ENCODE peak calls at places on chromosomes 6 and 20, in ten cellular contexts. R is uterus, G is RWPE1, V is astrocyte, W is esophagus squamous epithelium, P is cardiac fibroblast, C is heart left ventricle, Q is foreskin fibroblast, Y is lower leg skin, H is kidney epithelial cell. M is an unnamed sample.

GRCh38 chr20:53829706-53830521 is 236.3 kb upstream of the ZNF217 start:
- DNase-seq in R (no peak), G (peak), V (peak), W (no peak), P (peak), C (no peak), Q (peak), Y (no peak), H (no peak), M (peak)

GRCh38 chr20:43220612-43221011 is 30.9 kb upstream of the PTPRT start:
- DNase-seq in R (no peak), G (no peak), V (peak), W (no peak), P (peak), C (no peak), Q (no peak), Y (no peak), H (no peak), M (no peak)

GRCh38 chr20:8798505-8798904 is 270.4 kb upstream of the PLCB4 start:
- DNase-seq in R (no peak), G (no peak), V (peak), W (no peak), P (peak), C (peak), Q (peak), Y (no peak), H (no peak), M (no peak)

GRCh38 chr6:25842526-25842925 is 10.7 kb upstream of the SLC17A1 start:
- DNase-seq in R (no peak), G (no peak), V (no peak), W (no peak), P (no peak), C (no peak), Q (no peak), Y (no peak), H (no peak), M (peak)

GRCh38 chr6:107657755-107658461 is 166.2 kb downstream of the SCML4 start:
- DNase-seq in R (peak), G (no peak), V (peak), W (peak), P (peak), C (peak), Q (peak), Y (no peak), H (peak), M (peak)

GRCh38 chr20:11807070-11807741 is 110.5 kb upstream of the BTBD3 start:
- DNase-seq in R (no peak), G (peak), V (peak), W (no peak), P (peak), C (no peak), Q (peak), Y (no peak), H (no peak), M (no peak)

GRCh38 chr20:18316166-18316565 is 27.8 kb downstream of the ZNF133 start:
- DNase-seq in R (no peak), G (no peak), V (no peak), W (no peak), P (no peak), C (no peak), Q (no peak), Y (no peak), H (no peak), M (no peak)

GRCh38 chr20:35954907-35955251 is 577 bp upstream of the SCAND1 start:
- DNase-seq in R (no peak), G (peak), V (peak), W (no peak), P (peak), C (no peak), Q (peak), Y (no peak), H (no peak), M (peak)

GRCh38 chr20:24773751-24774201 is 175.3 kb upstream of the CST7 start:
- DNase-seq in R (no peak), G (peak), V (peak), W (no peak), P (peak), C (no peak), Q (peak), Y (no peak), H (peak), M (peak)

GRCh38 chr6:33815854-33816253 is 12.1 kb upstream of the MLN start:
- DNase-seq in R (no peak), G (peak), V (no peak), W (no peak), P (peak), C (no peak), Q (peak), Y (no peak), H (no peak), M (peak)

GRCh38 chr6:141996823-141997222 is 135.9 kb upstream of the GJE1 start:
- DNase-seq in R (no peak), G (no peak), V (no peak), W (no peak), P (no peak), C (no peak), Q (no peak), Y (no peak), H (no peak), M (no peak)

GRCh38 chr6:88650029-88650619 is 313.3 kb downstream of the RNGTT start:
- DNase-seq in R (no peak), G (no peak), V (peak), W (no peak), P (peak), C (no peak), Q (peak), Y (no peak), H (peak), M (no peak)

GRCh38 chr6:125022391-125022989 is 60.3 kb downstream of the RNF217 start:
- DNase-seq in R (no peak), G (no peak), V (no peak), W (no peak), P (peak), C (no peak), Q (peak), Y (no peak), H (no peak), M (no peak)

DNA sequence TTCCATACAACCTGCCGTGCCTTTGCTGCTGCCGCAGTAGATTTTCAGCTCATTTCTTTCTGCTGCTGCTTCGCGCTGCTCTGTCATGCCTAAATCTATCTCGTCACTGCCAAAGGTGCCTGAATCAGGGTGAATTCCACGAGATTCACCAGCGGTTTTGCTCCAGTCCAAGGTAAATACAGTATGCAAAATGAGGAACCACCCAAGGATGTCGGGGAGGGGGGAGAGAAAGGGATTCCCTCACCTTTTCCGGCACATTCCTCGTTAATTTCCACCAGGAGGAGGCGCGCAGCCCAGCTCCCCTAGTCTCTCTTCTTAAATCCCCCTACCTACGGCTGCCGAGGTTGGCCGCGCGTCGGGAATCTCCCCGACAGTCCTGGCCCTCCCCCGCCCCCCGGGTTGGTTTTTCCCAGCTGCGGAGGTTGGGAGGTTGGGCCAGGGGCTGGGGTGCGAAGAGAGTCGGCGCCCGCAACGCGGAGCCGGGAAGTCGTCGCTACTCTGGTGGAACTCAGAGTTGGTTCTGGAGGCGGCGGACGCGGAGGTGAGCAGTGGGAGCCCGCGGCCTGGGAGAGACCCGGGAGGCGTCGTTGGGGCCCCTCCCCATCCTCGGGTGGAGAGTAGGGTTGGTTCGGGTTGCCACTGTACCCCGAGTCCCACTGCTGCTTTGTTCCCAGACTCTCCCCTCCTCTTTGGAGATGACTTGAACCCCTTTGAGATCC is at the start of gene TPBG:
- DNase-seq in R (peak), G (peak), V (peak), W (no peak), P (peak), C (peak), Q (peak), Y (peak), H (no peak), M (no peak)
- TF ChIP-seq CTCF in R (peak), G (peak), V (no peak), W (no peak), P (peak), C (no peak), Q (peak), Y (no peak), H (peak), M (no peak)

DNA sequence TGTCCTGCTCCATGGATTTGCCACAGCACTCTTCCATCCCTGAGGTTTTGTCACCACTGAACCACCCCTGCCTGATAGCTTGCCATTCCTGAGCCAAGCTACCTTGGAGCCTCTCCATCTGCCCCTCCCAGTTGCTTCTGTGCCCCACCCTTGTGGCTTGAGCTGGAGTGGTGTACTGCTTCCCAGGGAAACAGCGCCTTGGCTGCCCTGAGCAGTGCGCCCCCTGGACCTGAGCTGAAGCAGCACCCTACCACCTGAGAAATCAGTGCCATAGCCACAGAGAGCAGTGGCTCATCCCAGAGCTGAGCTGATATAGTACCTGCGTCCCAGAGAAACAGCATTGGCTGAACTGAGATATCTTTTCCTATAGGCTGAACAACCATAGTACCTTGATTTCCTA is 40.3 kb downstream of the IL22RA2 start:
- DNase-seq in R (no peak), G (no peak), V (no peak), W (no peak), P (no peak), C (no peak), Q (no peak), Y (no peak), H (no peak), M (no peak)
- TF ChIP-seq CTCF in R (no peak), G (no peak), V (no peak), W (no peak), P (no peak), C (no peak), Q (no peak), Y (no peak), H (no peak), M (no peak)

GRCh38 chr6:118652051-118652699 is 784 bp upstream of the CEP85L start:
- DNase-seq in R (no peak), G (no peak), V (no peak), W (no peak), P (no peak), C (no peak), Q (no peak), Y (no peak), H (no peak), M (no peak)

GRCh38 chr6:118651282-118652050 is at the start of gene CEP85L:
- DNase-seq in R (peak), G (peak), V (peak), W (peak), P (peak), C (peak), Q (peak), Y (peak), H (peak), M (peak)

GRCh38 chr6:118648866-118649554 is 2.4 kb downstream of the CEP85L start:
- DNase-seq in R (no peak), G (no peak), V (no peak), W (no peak), P (no peak), C (no peak), Q (peak), Y (no peak), H (no peak), M (no peak)

GRCh38 chr6:118649918-118650499 is 1.4 kb downstream of the CEP85L start:
- DNase-seq in R (no peak), G (no peak), V (peak), W (no peak), P (no peak), C (no peak), Q (no peak), Y (no peak), H (no peak), M (no peak)

GRCh38 chr6:118650500-118651281 is 700 bp downstream of the CEP85L start:
- DNase-seq in R (peak), G (peak), V (no peak), W (no peak), P (peak), C (peak), Q (peak), Y (peak), H (no peak), M (peak)
- TF ChIP-seq CTCF in R (peak), G (no peak), V (no peak), W (peak), P (no peak), C (no peak), Q (no peak), Y (no peak), H (no peak), M (no peak)

GRCh38 chr20:32004963-32005362 is 5.3 kb upstream of the CCM2L start:
- DNase-seq in R (no peak), G (peak), V (no peak), W (no peak), P (peak), C (no peak), Q (peak), Y (no peak), H (no peak), M (no peak)
- TF ChIP-seq CTCF in R (no peak), G (no peak), V (no peak), W (no peak), P (no peak), C (no peak), Q (no peak), Y (no peak), H (no peak), M (no peak)

GRCh38 chr6:170480045-170480714 is 72.9 kb downstream of the PSMB1 start:
- DNase-seq in R (no peak), G (no peak), V (peak), W (no peak), P (peak), C (peak), Q (peak), Y (no peak), H (no peak), M (no peak)
- TF ChIP-seq CTCF in R (no peak), G (no peak), V (no peak), W (no peak), P (peak), C (peak), Q (peak), Y (no peak), H (peak), M (no peak)

DNA sequence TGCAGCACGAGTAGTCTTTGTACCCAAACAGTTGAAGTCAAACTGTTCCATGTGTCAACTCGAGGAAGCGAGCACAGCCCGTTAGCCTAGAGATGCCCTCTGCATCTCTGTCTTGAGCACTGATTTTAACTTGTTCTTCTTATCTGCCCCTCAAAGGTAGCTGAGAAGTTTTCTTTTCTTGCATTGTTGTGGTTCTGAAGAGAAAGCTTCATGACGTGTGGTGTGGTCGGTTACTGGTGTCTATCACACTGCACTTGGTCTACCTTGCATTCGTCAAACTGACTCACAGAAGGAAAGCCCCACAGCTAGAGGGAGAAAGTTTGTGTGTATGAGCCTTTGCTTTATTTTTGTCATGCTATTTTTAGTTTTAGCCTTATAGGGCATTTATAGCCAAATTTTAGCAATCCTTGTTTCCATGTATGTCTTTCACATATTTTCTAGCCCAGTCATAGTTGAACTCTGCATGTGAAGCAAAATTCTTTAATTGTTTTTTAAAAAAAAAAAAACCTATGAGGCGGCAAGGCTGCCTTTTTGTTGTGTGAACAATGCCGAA is 115.1 kb downstream of the JAG1 start:
- DNase-seq in R (no peak), G (peak), V (peak), W (no peak), P (peak), C (no peak), Q (peak), Y (no peak), H (peak), M (peak)
- TF ChIP-seq CTCF in R (peak), G (no peak), V (no peak), W (no peak), P (peak), C (no peak), Q (peak), Y (no peak), H (no peak), M (no peak)

GRCh38 chr6:122484760-122485159 is 13.2 kb upstream of the SERINC1 start:
- DNase-seq in R (no peak), G (no peak), V (no peak), W (no peak), P (no peak), C (no peak), Q (no peak), Y (no peak), H (no peak), M (no peak)
- TF ChIP-seq CTCF in R (no peak), G (no peak), V (no peak), W (no peak), P (no peak), C (no peak), Q (no peak), Y (no peak), H (no peak), M (no peak)

GRCh38 chr6:5671604-5672559 is 334.8 kb downstream of the NRN1 start:
- DNase-seq in R (no peak), G (no peak), V (no peak), W (no peak), P (no peak), C (no peak), Q (peak), Y (no peak), H (no peak), M (peak)
- TF ChIP-seq CTCF in R (no peak), G (no peak), V (no peak), W (no peak), P (no peak), C (no peak), Q (no peak), Y (no peak), H (no peak), M (no peak)